ENCODE peak calls at places on chromosomes 3 and 15, in nine cellular contexts. L is left ventricle myocardium inferior, G is spleen, F is HCT116, P is heart left ventricle, N is Peyer's patch, J is foreskin fibroblast, I is HepG2, S is AG10803. V is an unnamed sample.

GRCh38 chr15:74044267-74045110 is 37.9 kb downstream of the GOLGA6A start:
- DNase-seq in S (no peak), F (no peak), J (no peak), N (no peak), G (no peak), I (no peak), L (peak), P (peak), V (no peak)

GRCh38 chr3:120791010-120791409 is 48.5 kb downstream of the GTF2E1 start:
- DNase-seq in N (no peak), G (no peak), S (no peak), J (no peak), I (no peak), P (no peak), F (no peak), L (no peak), V (no peak)

GRCh38 chr3:158160958-158161357 is 51.1 kb downstream of the RSRC1 start:
- DNase-seq in F (peak), J (peak), G (no peak), L (no peak), I (no peak), N (no peak), P (no peak), S (peak), V (peak)

GRCh38 chr15:41417418-41417811 is 520 bp downstream of the RTF1 start:
- DNase-seq in L (peak), S (peak), I (no peak), G (no peak), J (peak), N (no peak), F (no peak), P (peak), V (no peak)

GRCh38 chr15:67158367-67158766 is 93.0 kb downstream of the SMAD3 start:
- DNase-seq in P (no peak), G (no peak), S (no peak), I (no peak), J (no peak), F (no peak), N (no peak), L (no peak), V (no peak)

GRCh38 chr15:77510066-77511044 is 89.7 kb downstream of the HMG20A start:
- DNase-seq in F (no peak), L (no peak), I (no peak), N (no peak), G (peak), P (no peak), S (no peak), J (no peak), V (no peak)

GRCh38 chr3:98697225-98697624 is 65.9 kb upstream of the ST3GAL6 start:
- DNase-seq in I (no peak), S (no peak), F (no peak), J (no peak), P (no peak), L (no peak), N (no peak), G (no peak), V (no peak)

GRCh38 chr15:78768531-78769408 is 42.5 kb downstream of the ADAMTS7 start:
- DNase-seq in P (no peak), L (no peak), G (peak), I (no peak), S (no peak), N (no peak), F (no peak), J (no peak), V (no peak)

GRCh38 chr3:50617911-50618481 is 1.0 kb downstream of the MAPKAPK3 start:
- DNase-seq in P (no peak), S (no peak), I (no peak), J (no peak), L (peak), F (no peak), N (no peak), G (no peak), V (no peak)

GRCh38 chr15:69321041-69321554 is 22.4 kb downstream of the PAQR5 start:
- DNase-seq in S (no peak), L (no peak), I (no peak), J (no peak), N (no peak), G (no peak), P (no peak), F (no peak), V (no peak)

GRCh38 chr3:88113311-88114162 is 36.2 kb upstream of the C3orf38 start:
- DNase-seq in F (peak), L (no peak), S (peak), G (no peak), N (peak), J (peak), I (peak), P (peak), V (peak)

GRCh38 chr15:64703632-64703959 is 71.8 kb downstream of the RBPMS2 start:
- DNase-seq in P (no peak), L (no peak), F (no peak), J (no peak), S (no peak), N (no peak), G (peak), I (no peak), V (no peak)

GRCh38 chr15:68154923-68155559 is 50.1 kb downstream of the CALML4 start:
- DNase-seq in N (no peak), F (peak), I (peak), L (no peak), S (peak), G (no peak), P (peak), J (peak), V (peak)

GRCh38 chr3:118550556-118550955 is 484.1 kb downstream of the IGSF11 start:
- DNase-seq in P (no peak), I (no peak), S (no peak), G (no peak), F (no peak), J (no peak), N (no peak), L (no peak), V (no peak)

GRCh38 chr3:14532691-14533456 is 7.3 kb downstream of the GRIP2 start:
- DNase-seq in S (no peak), J (no peak), P (peak), F (peak), L (no peak), N (no peak), G (peak), I (peak), V (no peak)

GRCh38 chr3:102530443-102531195 is 95.8 kb downstream of the ZPLD1 start:
- DNase-seq in F (no peak), N (no peak), G (no peak), I (no peak), J (no peak), S (peak), P (no peak), L (no peak), V (no peak)

GRCh38 chr3:148184798-148185197 is 512.9 kb upstream of the AGTR1 start:
- DNase-seq in S (no peak), G (no peak), L (no peak), F (no peak), J (no peak), I (no peak), N (no peak), P (no peak), V (no peak)

GRCh38 chr15:101145362-101145761 is 106.5 kb downstream of the CHSY1 start:
- DNase-seq in P (no peak), I (peak), J (no peak), S (no peak), G (no peak), N (no peak), F (no peak), L (no peak), V (no peak)

GRCh38 chr15:95770191-95770590 is 560.3 kb upstream of the NR2F2 start:
- DNase-seq in I (no peak), L (no peak), P (no peak), N (no peak), G (no peak), S (peak), J (peak), F (no peak), V (no peak)

DNA sequence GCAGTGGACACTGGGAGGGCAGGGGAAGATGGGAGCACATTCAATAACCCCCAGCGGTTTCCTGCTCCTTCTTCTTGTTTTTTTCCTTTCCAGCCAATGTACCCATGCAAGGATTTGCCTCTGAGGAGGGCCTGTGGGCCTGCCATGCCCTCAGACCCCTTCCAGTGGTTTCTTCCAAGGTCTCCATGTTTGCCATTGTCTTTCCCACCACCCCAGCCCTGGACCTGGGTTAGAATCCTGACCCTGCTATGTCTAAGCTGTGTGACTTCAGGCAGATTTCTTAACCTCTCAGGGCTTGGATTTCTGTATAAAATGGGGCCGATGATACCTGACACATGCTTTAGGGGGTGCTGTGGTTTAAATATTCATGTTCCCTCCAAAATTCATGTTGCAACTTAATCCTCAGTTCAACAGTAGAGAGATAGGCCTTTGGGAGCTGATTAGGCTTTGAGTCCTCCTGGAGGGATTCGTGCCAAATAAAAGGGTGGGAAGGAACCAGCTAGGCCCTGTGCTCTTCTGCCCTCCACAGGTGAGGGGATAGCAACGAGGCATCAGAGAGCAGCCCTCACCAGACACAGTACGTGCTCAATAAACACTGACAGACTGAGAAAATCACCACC is 46.3 kb upstream of the FLNB start:
- DNase-seq in P (no peak), L (no peak), N (no peak), I (peak), F (peak), J (peak), S (peak), G (no peak), V (no peak)
- TF ChIP-seq CTCF in P (no peak), L (no peak), N (peak), I (peak), F (peak), J (peak), S (peak), G (no peak), V (peak)

DNA sequence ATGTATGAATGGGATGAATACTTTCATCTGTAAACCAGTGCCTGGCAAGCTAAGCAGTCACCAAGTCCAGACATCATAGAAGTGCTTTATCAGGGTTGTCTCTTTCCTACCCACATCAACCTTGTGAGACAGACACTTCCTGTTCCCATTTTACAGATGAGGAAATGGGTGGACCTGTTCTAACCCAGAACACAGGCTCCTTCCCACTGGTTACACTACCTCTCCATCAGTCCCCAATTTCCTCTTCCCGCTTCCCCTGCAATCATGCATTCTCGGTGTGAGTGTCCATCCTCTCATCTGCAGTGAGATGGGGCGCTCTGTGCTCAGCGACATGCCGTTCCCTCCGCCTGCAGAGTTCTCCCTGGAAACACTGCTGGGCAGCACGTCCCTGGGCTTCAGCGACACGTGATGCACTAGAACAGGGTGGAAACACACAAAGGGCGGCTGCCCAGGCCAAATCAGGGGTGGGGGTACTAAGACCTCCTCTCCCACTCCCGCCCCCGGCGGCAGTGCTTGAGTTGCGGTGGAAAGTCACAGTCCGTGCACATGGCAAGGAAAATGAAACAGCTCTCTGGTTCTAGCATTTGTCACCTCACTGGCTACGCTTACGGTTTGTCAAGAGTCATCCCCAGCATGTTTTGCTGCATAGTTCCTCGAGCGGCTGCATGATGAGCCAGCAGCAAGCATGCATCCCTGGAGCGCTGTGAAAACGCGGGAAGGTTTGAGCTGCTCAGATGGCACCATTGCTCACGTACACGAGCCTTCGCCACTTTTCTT is 201.1 kb downstream of the ADAMTS17 start:
- DNase-seq in I (no peak), L (no peak), P (no peak), F (no peak), S (no peak), N (no peak), J (no peak), G (no peak), V (no peak)
- H3K4me3 ChIP-seq in I (no peak), L (no peak), P (no peak), F (no peak), S (no peak), N (no peak), J (no peak), G (no peak), V (no peak)

GRCh38 chr15:63277893-63278505 is 594 bp downstream of the APH1B start:
- DNase-seq in L (no peak), I (no peak), P (no peak), N (no peak), J (no peak), S (no peak), F (no peak), G (no peak), V (no peak)

GRCh38 chr15:63276342-63277043 is 912 bp upstream of the APH1B start:
- DNase-seq in L (no peak), F (no peak), N (no peak), J (no peak), S (peak), I (no peak), P (no peak), G (no peak), V (no peak)

GRCh38 chr15:63283126-63283525 is 5.7 kb downstream of the APH1B start:
- DNase-seq in P (peak), L (peak), F (no peak), N (no peak), S (no peak), J (no peak), I (no peak), G (peak), V (no peak)

GRCh38 chr15:63274427-63274826 is 3.0 kb upstream of the APH1B start:
- DNase-seq in L (no peak), J (no peak), G (no peak), F (no peak), S (peak), N (no peak), I (no peak), P (no peak), V (no peak)

DNA sequence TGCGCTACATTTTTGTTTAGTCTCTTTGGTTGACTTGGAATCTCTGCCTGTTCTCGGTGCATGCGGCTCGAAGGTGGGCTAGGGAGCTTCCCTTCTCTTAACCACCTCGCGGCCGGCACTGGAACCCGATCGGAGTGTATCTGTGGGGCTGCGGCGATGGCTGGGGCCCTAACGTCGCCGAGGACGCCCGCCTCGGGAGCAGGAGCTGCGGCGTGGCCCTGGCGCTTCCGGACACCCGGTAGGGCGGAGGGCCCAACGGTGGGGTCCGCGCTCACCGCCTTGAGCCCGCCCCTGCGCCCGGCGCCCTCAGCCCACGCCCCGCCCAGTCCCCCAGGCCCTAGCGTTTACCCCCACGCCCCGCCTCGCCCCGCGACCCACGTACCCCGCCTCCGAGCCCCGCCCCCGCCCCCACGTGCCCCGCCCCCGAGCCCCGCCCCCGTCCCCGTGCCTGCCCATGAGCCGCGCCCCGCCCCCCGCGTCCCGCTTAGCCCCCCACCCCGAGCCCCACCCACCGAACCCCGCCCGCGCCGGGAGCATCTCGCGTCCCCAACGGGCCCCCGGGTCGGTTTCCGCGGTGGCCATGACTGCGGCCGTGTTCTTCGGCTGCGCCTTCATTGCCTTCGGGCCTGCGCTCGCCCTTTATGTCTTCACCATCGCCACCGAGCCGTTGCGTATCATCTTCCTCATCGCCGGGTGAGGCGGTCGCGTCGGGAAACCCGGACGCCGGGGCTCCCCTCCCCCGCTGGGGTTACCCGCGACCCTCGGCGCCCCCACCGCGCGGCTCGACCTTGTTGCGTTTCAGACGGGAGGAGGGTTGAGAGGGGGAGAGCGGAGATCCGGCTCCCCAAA is at the start of gene APH1B:
- DNase-seq in F (no peak), N (peak), S (peak), J (peak), I (peak), G (peak), P (peak), L (peak), V (no peak)
- TF ChIP-seq CTCF in F (no peak), N (no peak), S (peak), J (no peak), I (no peak), G (no peak), P (no peak), L (peak), V (no peak)

GRCh38 chr3:57436195-57436761 is 107.9 kb downstream of the DNAH12 start:
- DNase-seq in P (no peak), G (no peak), F (no peak), I (peak), S (no peak), N (no peak), J (no peak), L (no peak), V (no peak)
- H3K4me3 ChIP-seq in P (no peak), G (no peak), F (no peak), I (no peak), S (no peak), N (no peak), J (no peak), L (no peak), V (no peak)

DNA sequence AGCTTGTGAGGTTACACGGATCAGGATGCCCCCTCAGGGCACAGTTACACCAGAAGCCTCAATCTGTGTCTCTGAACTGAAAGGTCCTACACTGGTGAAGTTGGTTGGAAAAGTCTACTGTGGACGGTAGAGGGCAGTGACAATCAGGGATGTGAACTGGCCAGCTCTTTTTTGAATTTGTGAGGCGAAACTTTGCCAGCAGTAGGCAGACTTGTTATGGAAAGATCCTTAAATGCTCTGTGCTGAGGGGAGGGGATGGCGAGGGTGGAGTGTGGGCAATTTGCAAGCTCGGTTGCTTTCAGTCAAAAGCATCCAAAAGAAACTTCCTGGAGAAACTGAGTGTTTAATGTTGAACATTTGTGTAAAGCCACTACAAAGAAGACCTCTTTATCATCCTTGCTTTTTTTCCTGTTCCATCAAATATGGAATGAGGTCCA is 127.4 kb upstream of the ABHD17C start:
- DNase-seq in J (peak), S (peak), F (peak), G (no peak), N (peak), P (peak), I (peak), L (no peak), V (peak)
- TF ChIP-seq CTCF in J (peak), S (peak), F (peak), G (peak), N (peak), P (peak), I (peak), L (peak), V (peak)

DNA sequence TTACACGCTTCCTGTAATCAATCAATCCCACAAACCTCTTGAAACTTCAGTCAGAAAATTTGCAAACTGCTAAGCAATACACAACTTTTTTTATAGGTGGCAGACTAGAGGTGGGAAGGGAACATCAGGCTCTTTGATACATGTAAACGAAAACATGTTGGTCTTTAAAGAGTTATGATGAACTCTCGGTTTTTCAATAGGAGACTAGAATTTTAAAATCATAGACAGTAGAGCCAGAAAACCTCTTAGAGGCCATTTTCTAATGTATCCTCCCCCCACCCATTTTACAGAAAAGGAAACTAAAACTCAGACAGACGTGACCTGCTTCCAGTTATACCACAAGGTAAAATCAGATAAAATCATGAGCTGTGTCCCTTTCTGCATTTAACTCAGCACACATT is 179.1 kb upstream of the LPP start:
- DNase-seq in N (no peak), S (no peak), G (no peak), J (no peak), F (no peak), I (no peak), L (no peak), P (no peak), V (no peak)
- H3K4me3 ChIP-seq in N (no peak), S (no peak), G (no peak), J (no peak), F (no peak), I (no peak), L (no peak), P (no peak), V (no peak)

GRCh38 chr3:156554842-156555687 is at the start of gene SSR3:
- DNase-seq in G (peak), S (peak), F (peak), I (peak), P (peak), L (peak), N (peak), J (peak), V (peak)
- TF ChIP-seq CTCF in G (peak), S (peak), F (no peak), I (no peak), P (peak), L (peak), N (peak), J (no peak), V (no peak)

GRCh38 chr3:42801784-42802183 is 2.5 kb downstream of the HIGD1A start:
- DNase-seq in N (no peak), I (no peak), F (no peak), L (no peak), J (no peak), G (no peak), S (no peak), P (no peak), V (no peak)
- H3K4me3 ChIP-seq in N (no peak), I (no peak), F (no peak), L (peak), J (no peak), G (no peak), S (no peak), P (no peak), V (no peak)

V was measured in HFF-Myc.